ENCODE peak calls at places on chromosomes 13 and 19, in ten cellular contexts. One of them, this sample, is unnamed.

GRCh38 chr13:23558675-23559536 is 11.3 kb upstream of the TNFRSF19 start:
- DNase-seq in NCI-H345: peak
- DNase-seq in right lobe of liver: no peak
- DNase-seq in BJ: no peak
- DNase-seq in effector memory CD4-positive, alpha-beta T cell: no peak
- DNase-seq in lower leg skin: no peak
- DNase-seq in left ventricle myocardium inferior: peak
- DNase-seq in CD8-positive, alpha-beta T cell: no peak
- DNase-seq in GM18507: no peak
- DNase-seq in effector CD4-positive, alpha-beta T cell: no peak
- DNase-seq in this sample: peak

GRCh38 chr13:27919299-27919933 is 384 bp upstream of the PDX1 start:
- DNase-seq in NCI-H345: peak
- DNase-seq in right lobe of liver: no peak
- DNase-seq in BJ: no peak
- DNase-seq in effector memory CD4-positive, alpha-beta T cell: no peak
- DNase-seq in lower leg skin: no peak
- DNase-seq in left ventricle myocardium inferior: no peak
- DNase-seq in CD8-positive, alpha-beta T cell: no peak
- DNase-seq in GM18507: no peak
- DNase-seq in effector CD4-positive, alpha-beta T cell: no peak
- DNase-seq in this sample: no peak

GRCh38 chr13:102856603-102857002 is 10.8 kb downstream of the ERCC5 start:
- DNase-seq in NCI-H345: no peak
- DNase-seq in right lobe of liver: peak
- DNase-seq in BJ: no peak
- DNase-seq in effector memory CD4-positive, alpha-beta T cell: no peak
- DNase-seq in lower leg skin: no peak
- DNase-seq in left ventricle myocardium inferior: peak
- DNase-seq in CD8-positive, alpha-beta T cell: no peak
- DNase-seq in GM18507: no peak
- DNase-seq in effector CD4-positive, alpha-beta T cell: no peak
- DNase-seq in this sample: no peak

GRCh38 chr13:98910501-98910951 is 67.3 kb downstream of the DOCK9 start:
- DNase-seq in NCI-H345: no peak
- DNase-seq in right lobe of liver: no peak
- DNase-seq in BJ: no peak
- DNase-seq in effector memory CD4-positive, alpha-beta T cell: no peak
- DNase-seq in lower leg skin: no peak
- DNase-seq in left ventricle myocardium inferior: no peak
- DNase-seq in CD8-positive, alpha-beta T cell: peak
- DNase-seq in GM18507: no peak
- DNase-seq in effector CD4-positive, alpha-beta T cell: peak
- DNase-seq in this sample: peak

GRCh38 chr13:69704311-69704710 is 403.3 kb upstream of the ATXN8OS start:
- DNase-seq in NCI-H345: no peak
- DNase-seq in right lobe of liver: no peak
- DNase-seq in BJ: no peak
- DNase-seq in effector memory CD4-positive, alpha-beta T cell: no peak
- DNase-seq in lower leg skin: no peak
- DNase-seq in left ventricle myocardium inferior: no peak
- DNase-seq in CD8-positive, alpha-beta T cell: no peak
- DNase-seq in GM18507: no peak
- DNase-seq in effector CD4-positive, alpha-beta T cell: no peak
- DNase-seq in this sample: no peak

GRCh38 chr19:58556633-58557252 is 1.7 kb downstream of the UBE2M start:
- DNase-seq in NCI-H345: no peak
- DNase-seq in right lobe of liver: no peak
- DNase-seq in BJ: no peak
- DNase-seq in effector memory CD4-positive, alpha-beta T cell: no peak
- DNase-seq in lower leg skin: peak
- DNase-seq in left ventricle myocardium inferior: no peak
- DNase-seq in CD8-positive, alpha-beta T cell: no peak
- DNase-seq in GM18507: no peak
- DNase-seq in effector CD4-positive, alpha-beta T cell: no peak
- DNase-seq in this sample: no peak

GRCh38 chr13:111531505-111531904 is 211.1 kb downstream of the TEX29 start:
- DNase-seq in NCI-H345: peak
- DNase-seq in right lobe of liver: no peak
- DNase-seq in BJ: no peak
- DNase-seq in effector memory CD4-positive, alpha-beta T cell: no peak
- DNase-seq in lower leg skin: no peak
- DNase-seq in left ventricle myocardium inferior: no peak
- DNase-seq in CD8-positive, alpha-beta T cell: no peak
- DNase-seq in GM18507: no peak
- DNase-seq in effector CD4-positive, alpha-beta T cell: no peak
- DNase-seq in this sample: no peak

GRCh38 chr19:23002690-23003422 is at the start of gene ZNF728:
- DNase-seq in NCI-H345: no peak
- DNase-seq in right lobe of liver: peak
- DNase-seq in BJ: no peak
- DNase-seq in effector memory CD4-positive, alpha-beta T cell: no peak
- DNase-seq in lower leg skin: no peak
- DNase-seq in left ventricle myocardium inferior: peak
- DNase-seq in CD8-positive, alpha-beta T cell: no peak
- DNase-seq in GM18507: no peak
- DNase-seq in effector CD4-positive, alpha-beta T cell: no peak
- DNase-seq in this sample: no peak

GRCh38 chr13:106381083-106381482 is 154.4 kb downstream of the EFNB2 start:
- DNase-seq in NCI-H345: no peak
- DNase-seq in right lobe of liver: no peak
- DNase-seq in BJ: no peak
- DNase-seq in effector memory CD4-positive, alpha-beta T cell: no peak
- DNase-seq in lower leg skin: no peak
- DNase-seq in left ventricle myocardium inferior: no peak
- DNase-seq in CD8-positive, alpha-beta T cell: no peak
- DNase-seq in GM18507: no peak
- DNase-seq in effector CD4-positive, alpha-beta T cell: no peak
- DNase-seq in this sample: no peak

GRCh38 chr13:94678845-94679244 is 33.5 kb downstream of the SOX21 start:
- DNase-seq in NCI-H345: no peak
- DNase-seq in right lobe of liver: no peak
- DNase-seq in BJ: no peak
- DNase-seq in effector memory CD4-positive, alpha-beta T cell: no peak
- DNase-seq in lower leg skin: no peak
- DNase-seq in left ventricle myocardium inferior: no peak
- DNase-seq in CD8-positive, alpha-beta T cell: no peak
- DNase-seq in GM18507: no peak
- DNase-seq in effector CD4-positive, alpha-beta T cell: no peak
- DNase-seq in this sample: no peak

GRCh38 chr19:54252845-54253244 is 4.2 kb downstream of the LILRB5 start:
- DNase-seq in NCI-H345: no peak
- DNase-seq in right lobe of liver: peak
- DNase-seq in BJ: no peak
- DNase-seq in effector memory CD4-positive, alpha-beta T cell: no peak
- DNase-seq in lower leg skin: no peak
- DNase-seq in left ventricle myocardium inferior: no peak
- DNase-seq in CD8-positive, alpha-beta T cell: no peak
- DNase-seq in GM18507: no peak
- DNase-seq in effector CD4-positive, alpha-beta T cell: no peak
- DNase-seq in this sample: no peak

GRCh38 chr13:105255472-105255871 is 1280.0 kb downstream of the EFNB2 start:
- DNase-seq in NCI-H345: no peak
- DNase-seq in right lobe of liver: no peak
- DNase-seq in BJ: no peak
- DNase-seq in effector memory CD4-positive, alpha-beta T cell: no peak
- DNase-seq in lower leg skin: no peak
- DNase-seq in left ventricle myocardium inferior: no peak
- DNase-seq in CD8-positive, alpha-beta T cell: no peak
- DNase-seq in GM18507: no peak
- DNase-seq in effector CD4-positive, alpha-beta T cell: no peak
- DNase-seq in this sample: no peak

GRCh38 chr19:5891938-5892771 is 11.4 kb downstream of the NDUFA11 start:
- DNase-seq in NCI-H345: no peak
- DNase-seq in right lobe of liver: no peak
- DNase-seq in BJ: no peak
- DNase-seq in effector memory CD4-positive, alpha-beta T cell: no peak
- DNase-seq in lower leg skin: no peak
- DNase-seq in left ventricle myocardium inferior: no peak
- DNase-seq in CD8-positive, alpha-beta T cell: no peak
- DNase-seq in GM18507: no peak
- DNase-seq in effector CD4-positive, alpha-beta T cell: no peak
- DNase-seq in this sample: peak

GRCh38 chr13:111485491-111486250 is 165.2 kb downstream of the TEX29 start:
- DNase-seq in NCI-H345: no peak
- DNase-seq in right lobe of liver: peak
- DNase-seq in BJ: no peak
- DNase-seq in effector memory CD4-positive, alpha-beta T cell: no peak
- DNase-seq in lower leg skin: peak
- DNase-seq in left ventricle myocardium inferior: no peak
- DNase-seq in CD8-positive, alpha-beta T cell: no peak
- DNase-seq in GM18507: no peak
- DNase-seq in effector CD4-positive, alpha-beta T cell: no peak
- DNase-seq in this sample: no peak

GRCh38 chr13:98939552-98940306 is 38.1 kb downstream of the DOCK9 start:
- DNase-seq in NCI-H345: no peak
- DNase-seq in right lobe of liver: no peak
- DNase-seq in BJ: no peak
- DNase-seq in effector memory CD4-positive, alpha-beta T cell: no peak
- DNase-seq in lower leg skin: peak
- DNase-seq in left ventricle myocardium inferior: no peak
- DNase-seq in CD8-positive, alpha-beta T cell: no peak
- DNase-seq in GM18507: no peak
- DNase-seq in effector CD4-positive, alpha-beta T cell: no peak
- DNase-seq in this sample: no peak

GRCh38 chr13:96984061-96984508 is 10.2 kb downstream of the OXGR1 start:
- DNase-seq in NCI-H345: peak
- DNase-seq in right lobe of liver: no peak
- DNase-seq in BJ: no peak
- DNase-seq in effector memory CD4-positive, alpha-beta T cell: no peak
- DNase-seq in lower leg skin: peak
- DNase-seq in left ventricle myocardium inferior: no peak
- DNase-seq in CD8-positive, alpha-beta T cell: no peak
- DNase-seq in GM18507: no peak
- DNase-seq in effector CD4-positive, alpha-beta T cell: no peak
- DNase-seq in this sample: peak

GRCh38 chr13:28533049-28533436 is 38.1 kb upstream of the FLT1 start:
- DNase-seq in NCI-H345: no peak
- DNase-seq in right lobe of liver: no peak
- DNase-seq in BJ: no peak
- DNase-seq in effector memory CD4-positive, alpha-beta T cell: no peak
- DNase-seq in lower leg skin: no peak
- DNase-seq in left ventricle myocardium inferior: no peak
- DNase-seq in CD8-positive, alpha-beta T cell: no peak
- DNase-seq in GM18507: no peak
- DNase-seq in effector CD4-positive, alpha-beta T cell: no peak
- DNase-seq in this sample: peak

GRCh38 chr19:51742736-51743288 is 8.9 kb downstream of the FPR1 start:
- DNase-seq in NCI-H345: no peak
- DNase-seq in right lobe of liver: no peak
- DNase-seq in BJ: no peak
- DNase-seq in effector memory CD4-positive, alpha-beta T cell: no peak
- DNase-seq in lower leg skin: no peak
- DNase-seq in left ventricle myocardium inferior: no peak
- DNase-seq in CD8-positive, alpha-beta T cell: no peak
- DNase-seq in GM18507: no peak
- DNase-seq in effector CD4-positive, alpha-beta T cell: no peak
- DNase-seq in this sample: no peak

GRCh38 chr19:39299832-39300231 is 3.6 kb downstream of the IFNL1 start:
- DNase-seq in NCI-H345: no peak
- DNase-seq in right lobe of liver: no peak
- DNase-seq in BJ: no peak
- DNase-seq in effector memory CD4-positive, alpha-beta T cell: no peak
- DNase-seq in lower leg skin: no peak
- DNase-seq in left ventricle myocardium inferior: no peak
- DNase-seq in CD8-positive, alpha-beta T cell: no peak
- DNase-seq in GM18507: no peak
- DNase-seq in effector CD4-positive, alpha-beta T cell: no peak
- DNase-seq in this sample: no peak

GRCh38 chr19:18733196-18733647 is 49.7 kb downstream of the CRTC1 start:
- DNase-seq in NCI-H345: peak
- DNase-seq in right lobe of liver: no peak
- DNase-seq in BJ: no peak
- DNase-seq in effector memory CD4-positive, alpha-beta T cell: no peak
- DNase-seq in lower leg skin: no peak
- DNase-seq in left ventricle myocardium inferior: peak
- DNase-seq in CD8-positive, alpha-beta T cell: no peak
- DNase-seq in GM18507: no peak
- DNase-seq in effector CD4-positive, alpha-beta T cell: no peak
- DNase-seq in this sample: no peak

GRCh38 chr13:76973920-76974617 is 17.8 kb upstream of the CLN5 start:
- DNase-seq in NCI-H345: no peak
- DNase-seq in right lobe of liver: no peak
- DNase-seq in BJ: no peak
- DNase-seq in effector memory CD4-positive, alpha-beta T cell: no peak
- DNase-seq in lower leg skin: no peak
- DNase-seq in left ventricle myocardium inferior: no peak
- DNase-seq in CD8-positive, alpha-beta T cell: no peak
- DNase-seq in GM18507: no peak
- DNase-seq in effector CD4-positive, alpha-beta T cell: no peak
- DNase-seq in this sample: no peak

GRCh38 chr13:98664924-98665637 is 87.4 kb downstream of the SLC15A1 start:
- DNase-seq in NCI-H345: no peak
- DNase-seq in right lobe of liver: no peak
- DNase-seq in BJ: no peak
- DNase-seq in effector memory CD4-positive, alpha-beta T cell: no peak
- DNase-seq in lower leg skin: no peak
- DNase-seq in left ventricle myocardium inferior: no peak
- DNase-seq in CD8-positive, alpha-beta T cell: no peak
- DNase-seq in GM18507: no peak
- DNase-seq in effector CD4-positive, alpha-beta T cell: no peak
- DNase-seq in this sample: no peak

GRCh38 chr19:57747472-57747807 is 825 bp downstream of the ZNF776 start:
- DNase-seq in NCI-H345: no peak
- DNase-seq in right lobe of liver: no peak
- DNase-seq in BJ: no peak
- DNase-seq in effector memory CD4-positive, alpha-beta T cell: no peak
- DNase-seq in lower leg skin: no peak
- DNase-seq in left ventricle myocardium inferior: no peak
- DNase-seq in CD8-positive, alpha-beta T cell: no peak
- DNase-seq in GM18507: no peak
- DNase-seq in effector CD4-positive, alpha-beta T cell: no peak
- DNase-seq in this sample: no peak

GRCh38 chr13:112871742-112872141 is 97.3 kb upstream of the MCF2L start:
- DNase-seq in NCI-H345: no peak
- DNase-seq in right lobe of liver: no peak
- DNase-seq in BJ: no peak
- DNase-seq in effector memory CD4-positive, alpha-beta T cell: no peak
- DNase-seq in lower leg skin: peak
- DNase-seq in left ventricle myocardium inferior: no peak
- DNase-seq in CD8-positive, alpha-beta T cell: no peak
- DNase-seq in GM18507: no peak
- DNase-seq in effector CD4-positive, alpha-beta T cell: no peak
- DNase-seq in this sample: no peak

GRCh38 chr19:30222993-30223865 is 149.0 kb upstream of the ZNF536 start:
- DNase-seq in NCI-H345: no peak
- DNase-seq in right lobe of liver: no peak
- DNase-seq in BJ: no peak
- DNase-seq in effector memory CD4-positive, alpha-beta T cell: no peak
- DNase-seq in lower leg skin: no peak
- DNase-seq in left ventricle myocardium inferior: no peak
- DNase-seq in CD8-positive, alpha-beta T cell: no peak
- DNase-seq in GM18507: no peak
- DNase-seq in effector CD4-positive, alpha-beta T cell: no peak
- DNase-seq in this sample: no peak

GRCh38 chr19:48094843-48095203 is 15.8 kb downstream of the PLA2G4C start:
- DNase-seq in NCI-H345: no peak
- DNase-seq in right lobe of liver: no peak
- DNase-seq in BJ: no peak
- DNase-seq in effector memory CD4-positive, alpha-beta T cell: no peak
- DNase-seq in lower leg skin: no peak
- DNase-seq in left ventricle myocardium inferior: no peak
- DNase-seq in CD8-positive, alpha-beta T cell: no peak
- DNase-seq in GM18507: no peak
- DNase-seq in effector CD4-positive, alpha-beta T cell: no peak
- DNase-seq in this sample: no peak

GRCh38 chr19:39327990-39328705 is 7.5 kb upstream of the LRFN1 start:
- DNase-seq in NCI-H345: peak
- DNase-seq in right lobe of liver: peak
- DNase-seq in BJ: no peak
- DNase-seq in effector memory CD4-positive, alpha-beta T cell: peak
- DNase-seq in lower leg skin: peak
- DNase-seq in left ventricle myocardium inferior: peak
- DNase-seq in CD8-positive, alpha-beta T cell: peak
- DNase-seq in GM18507: peak
- DNase-seq in effector CD4-positive, alpha-beta T cell: peak
- DNase-seq in this sample: peak

GRCh38 chr13:108060111-108060510 is 155.2 kb downstream of the LIG4 start:
- DNase-seq in NCI-H345: no peak
- DNase-seq in right lobe of liver: no peak
- DNase-seq in BJ: no peak
- DNase-seq in effector memory CD4-positive, alpha-beta T cell: no peak
- DNase-seq in lower leg skin: no peak
- DNase-seq in left ventricle myocardium inferior: no peak
- DNase-seq in CD8-positive, alpha-beta T cell: no peak
- DNase-seq in GM18507: no peak
- DNase-seq in effector CD4-positive, alpha-beta T cell: no peak
- DNase-seq in this sample: no peak

This sample was measured in DMS53.